ENCODE peak calls at places on chromosomes 3 and 15, in four cellular contexts. M is uterus, V is IMR-90, L is heart right ventricle. T is an unnamed sample.
A peak's percentile ranks its signal among the peaks of the same experiment; 100 is the strongest.

GRCh38 chr3:53218136-53218535 is 37.7 kb downstream of the TKT start:
- DNase-seq in M (no peak), V (no peak), L (no peak), T (no peak)

GRCh38 chr3:111802700-111803099 is 56.4 kb upstream of the PHLDB2 start:
- DNase-seq in L (no peak), V (no peak), M (no peak), T (no peak)

GRCh38 chr3:11564577-11565001 is 79.1 kb downstream of the VGLL4 start:
- DNase-seq in L (no peak), V (no peak), M (peak; percentile 14), T (peak; percentile 13)

GRCh38 chr3:31918179-31919165 is 62.6 kb downstream of the OSBPL10 start:
- DNase-seq in V (no peak), L (no peak), M (no peak), T (peak; percentile 61)

GRCh38 chr3:184039414-184039813 is 7.9 kb downstream of the HTR3D start:
- DNase-seq in M (no peak), V (no peak), L (no peak), T (no peak)

GRCh38 chr3:195574497-195575304 is 9.0 kb downstream of the APOD start:
- DNase-seq in M (no peak), V (no peak), L (no peak), T (no peak)

GRCh38 chr15:25345943-25346342 is 92.9 kb downstream of the UBE3A start:
- DNase-seq in L (peak; percentile 52), V (peak; percentile 4), M (no peak), T (no peak)

GRCh38 chr3:78986702-78987101 is 781.1 kb downstream of the ROBO1 start:
- DNase-seq in M (no peak), V (no peak), L (no peak), T (no peak)

GRCh38 chr15:44038801-44039200 is 156.3 kb downstream of the FRMD5 start:
- DNase-seq in L (no peak), V (peak; percentile 66), M (no peak), T (no peak)

GRCh38 chr15:91128028-91128427 is 28.0 kb downstream of the SV2B start:
- DNase-seq in V (no peak), M (no peak), L (no peak), T (no peak)

GRCh38 chr3:11568503-11569155 is 75.1 kb downstream of the VGLL4 start:
- DNase-seq in V (peak; percentile 93), L (peak; percentile 68), M (peak; percentile 79), T (no peak)

GRCh38 chr15:62711691-62712454 is 330.7 kb upstream of the TPM1 start:
- DNase-seq in M (no peak), L (no peak), V (peak; percentile 51), T (no peak)

GRCh38 chr15:62708470-62708869 is 334.1 kb upstream of the TPM1 start:
- DNase-seq in M (no peak), V (no peak), L (no peak), T (no peak)

GRCh38 chr15:62709261-62709660 is 333.3 kb upstream of the TPM1 start:
- DNase-seq in L (no peak), V (no peak), M (no peak), T (no peak)

GRCh38 chr15:62706361-62706760 is 336.2 kb upstream of the TPM1 start:
- DNase-seq in M (no peak), L (no peak), V (no peak), T (no peak)
- TF ChIP-seq CTCF in M (no peak), L (no peak), V (no peak), T (no peak)

GRCh38 chr15:29430124-29430523 is 160.5 kb upstream of the NSMCE3 start:
- DNase-seq in V (no peak), M (no peak), L (no peak), T (no peak)

GRCh38 chr15:29428925-29429573 is 159.4 kb upstream of the NSMCE3 start:
- DNase-seq in V (no peak), M (no peak), L (no peak), T (no peak)

GRCh38 chr15:29430831-29431230 is 161.2 kb upstream of the NSMCE3 start:
- DNase-seq in M (no peak), L (no peak), V (no peak), T (no peak)

GRCh38 chr15:29432191-29433049 is 162.8 kb upstream of the NSMCE3 start:
- DNase-seq in L (no peak), V (no peak), M (no peak), T (no peak)

GRCh38 chr15:29429584-29429983 is 160.0 kb upstream of the NSMCE3 start:
- DNase-seq in V (no peak), M (no peak), L (no peak), T (no peak)
- TF ChIP-seq CTCF in V (no peak), M (no peak), L (no peak), T (no peak)

DNA sequence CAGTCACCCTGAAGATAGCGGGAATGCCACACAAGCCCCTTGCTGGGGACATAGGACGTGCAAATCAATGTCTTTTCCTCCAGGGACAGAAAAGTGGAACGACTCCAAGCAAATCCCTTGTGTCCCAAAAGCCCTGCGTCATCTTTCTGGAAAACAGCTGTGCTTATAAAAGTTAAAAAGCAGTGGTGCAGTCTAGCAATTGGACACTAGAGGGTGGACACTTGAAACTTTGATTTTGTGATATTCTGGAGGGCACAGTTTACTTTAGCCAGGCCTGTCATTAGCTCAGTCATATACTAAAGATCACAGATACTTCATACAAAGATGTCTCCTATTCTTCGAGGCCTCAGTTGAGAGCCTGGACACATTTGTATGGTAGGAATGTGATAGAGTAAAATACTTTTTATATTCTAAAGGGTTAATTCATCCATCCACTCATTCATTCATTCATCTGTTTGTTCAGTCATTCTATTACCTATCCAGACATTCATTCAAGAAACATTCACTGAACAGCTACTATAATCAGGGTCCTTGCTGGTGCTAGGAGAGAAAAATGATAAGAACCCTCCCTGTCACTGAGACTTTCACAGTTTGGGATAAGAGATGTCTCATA is 63.8 kb upstream of the ANKRD34C start:
- DNase-seq in M (no peak), V (peak; percentile 17), L (no peak), T (no peak)
- TF ChIP-seq CTCF in M (no peak), V (peak; percentile 36), L (peak; percentile 28), T (no peak)

GRCh38 chr3:83928391-83928790 is 1030.4 kb upstream of the CADM2 start:
- DNase-seq in V (no peak), M (no peak), L (no peak), T (peak; percentile 5)
- TF ChIP-seq CTCF in V (no peak), M (no peak), L (no peak), T (no peak)

GRCh38 chr3:153513236-153513635 is 351.2 kb downstream of the RAP2B start:
- DNase-seq in M (no peak), L (no peak), V (no peak), T (no peak)
- TF ChIP-seq CTCF in M (no peak), L (no peak), V (peak; percentile 1), T (no peak)